ENCODE peak calls at places on chromosome 20, in four cellular contexts. W is G401, J is Panc1, Q is cardiac septum. O is an unnamed sample.

GRCh38 chr20:34316191-34316814 is 13.1 kb upstream of the AHCY start:
- DNase-seq in W (no peak), Q (no peak), J (no peak), O (peak)

GRCh38 chr20:62413025-62413580 is 6.0 kb upstream of the CABLES2 start:
- DNase-seq in J (no peak), W (no peak), Q (no peak), O (no peak)

GRCh38 chr20:43911066-43911465 is 3.6 kb upstream of the TOX2 start:
- DNase-seq in W (no peak), J (no peak), Q (no peak), O (peak)

GRCh38 chr20:16544949-16545348 is 28.3 kb downstream of the KIF16B start:
- DNase-seq in W (no peak), J (no peak), Q (no peak), O (no peak)

GRCh38 chr20:5835234-5835845 is 85.1 kb downstream of the SHLD1 start:
- DNase-seq in W (peak), J (no peak), Q (no peak), O (peak)

GRCh38 chr20:4876301-4876700 is 125.0 kb downstream of the SLC23A2 start:
- DNase-seq in Q (no peak), W (no peak), J (no peak), O (no peak)

GRCh38 chr20:10925767-10926166 is 252.0 kb upstream of the JAG1 start:
- DNase-seq in Q (no peak), J (no peak), W (no peak), O (no peak)

GRCh38 chr20:6651016-6651415 is 116.5 kb upstream of the BMP2 start:
- DNase-seq in Q (no peak), J (peak), W (no peak), O (peak)

GRCh38 chr20:24470782-24471582 is 1.6 kb downstream of the SYNDIG1 start:
- DNase-seq in Q (peak), W (peak), J (no peak), O (no peak)

GRCh38 chr20:45772693-45773092 is 19.0 kb downstream of the WFDC3 start:
- DNase-seq in W (no peak), J (no peak), Q (no peak), O (no peak)

GRCh38 chr20:33993800-33994623 is at the start of gene RALY:
- DNase-seq in W (peak), J (no peak), Q (peak), O (peak)

GRCh38 chr20:62302341-62303048 is at the start of gene ADRM1:
- DNase-seq in W (peak), Q (peak), J (peak), O (peak)

GRCh38 chr20:361562-361961 is 14.7 kb downstream of the NRSN2 start:
- DNase-seq in Q (no peak), W (no peak), J (no peak), O (no peak)

GRCh38 chr20:39897058-39897457 is 792.0 kb downstream of the MAFB start:
- DNase-seq in J (no peak), Q (no peak), W (no peak), O (peak)

GRCh38 chr20:4060054-4060795 is 44.9 kb upstream of the RNF24 start:
- DNase-seq in Q (no peak), W (no peak), J (no peak), O (no peak)

GRCh38 chr20:47765715-47766594 is 19.3 kb downstream of the SULF2 start:
- DNase-seq in W (no peak), Q (no peak), J (no peak), O (peak)

GRCh38 chr20:3889489-3890409 is 562 bp downstream of the PANK2 start:
- DNase-seq in W (peak), J (no peak), Q (no peak), O (peak)

GRCh38 chr20:15475483-15475882 is 1097.8 kb downstream of the KIF16B start:
- DNase-seq in J (no peak), Q (no peak), W (peak), O (peak)

GRCh38 chr20:5041433-5041832 is 40.1 kb upstream of the SLC23A2 start:
- DNase-seq in W (no peak), Q (no peak), J (no peak), O (peak)

GRCh38 chr20:56788671-56789610 is 159.8 kb downstream of the TFAP2C start:
- DNase-seq in Q (no peak), J (no peak), W (no peak), O (peak)

GRCh38 chr20:59078231-59078630 is 35.6 kb upstream of the PRELID3B start:
- DNase-seq in W (no peak), Q (no peak), J (no peak), O (no peak)

GRCh38 chr20:48493966-48494365 is 333.8 kb downstream of the PREX1 start:
- DNase-seq in Q (no peak), W (no peak), J (no peak), O (no peak)

O was measured in RPMI7951.